ENCODE peak calls at places on chromosomes 4 and X, in seven cellular contexts. One of them, this sample, is unnamed.

GRCh38 chrX:71533850-71534515 is 1.1 kb downstream of the OGT start:
- DNase-seq in CD8-positive, alpha-beta T cell: peak
- DNase-seq in AG09309: no peak
- DNase-seq in SK-N-SH: peak
- DNase-seq in OCI-LY7: peak
- DNase-seq in lower leg skin: peak
- DNase-seq in ovary: peak
- DNase-seq in this sample: peak

GRCh38 chrX:73850124-73851013 is 287.4 kb downstream of the CHIC1 start:
- DNase-seq in SK-N-SH: peak
- DNase-seq in AG09309: no peak
- DNase-seq in ovary: peak
- DNase-seq in CD8-positive, alpha-beta T cell: no peak
- DNase-seq in lower leg skin: no peak
- DNase-seq in OCI-LY7: no peak
- DNase-seq in this sample: no peak

GRCh38 chr4:25532579-25532978 is 123.1 kb upstream of the SLC34A2 start:
- DNase-seq in CD8-positive, alpha-beta T cell: no peak
- DNase-seq in ovary: no peak
- DNase-seq in lower leg skin: no peak
- DNase-seq in SK-N-SH: no peak
- DNase-seq in AG09309: no peak
- DNase-seq in OCI-LY7: no peak
- DNase-seq in this sample: no peak

GRCh38 chrX:19769467-19769866 is 117.9 kb downstream of the SH3KBP1 start:
- DNase-seq in CD8-positive, alpha-beta T cell: no peak
- DNase-seq in SK-N-SH: no peak
- DNase-seq in AG09309: no peak
- DNase-seq in ovary: no peak
- DNase-seq in lower leg skin: no peak
- DNase-seq in OCI-LY7: no peak
- DNase-seq in this sample: no peak

GRCh38 chrX:7390446-7390845 is 242.5 kb upstream of the PUDP start:
- DNase-seq in ovary: no peak
- DNase-seq in SK-N-SH: no peak
- DNase-seq in OCI-LY7: no peak
- DNase-seq in lower leg skin: no peak
- DNase-seq in AG09309: no peak
- DNase-seq in CD8-positive, alpha-beta T cell: no peak
- DNase-seq in this sample: no peak

GRCh38 chr4:108709234-108709633 is 53.6 kb downstream of the ETNPPL start:
- DNase-seq in CD8-positive, alpha-beta T cell: no peak
- DNase-seq in lower leg skin: no peak
- DNase-seq in SK-N-SH: no peak
- DNase-seq in AG09309: no peak
- DNase-seq in ovary: no peak
- DNase-seq in OCI-LY7: no peak
- DNase-seq in this sample: no peak

GRCh38 chrX:147072747-147073146 is 258.2 kb upstream of the CXorf51A start:
- DNase-seq in lower leg skin: no peak
- DNase-seq in SK-N-SH: no peak
- DNase-seq in AG09309: no peak
- DNase-seq in CD8-positive, alpha-beta T cell: no peak
- DNase-seq in OCI-LY7: no peak
- DNase-seq in ovary: no peak
- DNase-seq in this sample: no peak

GRCh38 chr4:129342820-129343219 is 246.9 kb downstream of the C4orf33 start:
- DNase-seq in AG09309: peak
- DNase-seq in CD8-positive, alpha-beta T cell: no peak
- DNase-seq in SK-N-SH: no peak
- DNase-seq in lower leg skin: no peak
- DNase-seq in ovary: no peak
- DNase-seq in OCI-LY7: no peak
- DNase-seq in this sample: no peak

GRCh38 chrX:63013549-63013948 is 337.6 kb downstream of the SPIN4 start:
- DNase-seq in OCI-LY7: no peak
- DNase-seq in ovary: no peak
- DNase-seq in AG09309: no peak
- DNase-seq in CD8-positive, alpha-beta T cell: no peak
- DNase-seq in lower leg skin: no peak
- DNase-seq in SK-N-SH: no peak
- DNase-seq in this sample: no peak

GRCh38 chr4:182698212-182698611 is 219.0 kb downstream of the DCTD start:
- DNase-seq in OCI-LY7: no peak
- DNase-seq in lower leg skin: no peak
- DNase-seq in AG09309: no peak
- DNase-seq in SK-N-SH: no peak
- DNase-seq in ovary: no peak
- DNase-seq in CD8-positive, alpha-beta T cell: no peak
- DNase-seq in this sample: no peak

GRCh38 chr4:43471950-43472349 is 579.4 kb downstream of the GRXCR1 start:
- DNase-seq in OCI-LY7: no peak
- DNase-seq in ovary: no peak
- DNase-seq in AG09309: no peak
- DNase-seq in lower leg skin: no peak
- DNase-seq in SK-N-SH: no peak
- DNase-seq in CD8-positive, alpha-beta T cell: no peak
- DNase-seq in this sample: no peak

GRCh38 chr4:143215873-143216272 is 31.2 kb downstream of the USP38 start:
- DNase-seq in OCI-LY7: no peak
- DNase-seq in lower leg skin: no peak
- DNase-seq in AG09309: no peak
- DNase-seq in SK-N-SH: no peak
- DNase-seq in CD8-positive, alpha-beta T cell: no peak
- DNase-seq in ovary: no peak
- DNase-seq in this sample: no peak

GRCh38 chrX:20531667-20532066 is 265.0 kb upstream of the RPS6KA3 start:
- DNase-seq in AG09309: peak
- DNase-seq in ovary: no peak
- DNase-seq in OCI-LY7: no peak
- DNase-seq in CD8-positive, alpha-beta T cell: no peak
- DNase-seq in SK-N-SH: no peak
- DNase-seq in lower leg skin: no peak
- DNase-seq in this sample: no peak

GRCh38 chr4:150211821-150212445 is 133.7 kb downstream of the DCLK2 start:
- DNase-seq in SK-N-SH: no peak
- DNase-seq in ovary: no peak
- DNase-seq in OCI-LY7: no peak
- DNase-seq in AG09309: peak
- DNase-seq in lower leg skin: no peak
- DNase-seq in CD8-positive, alpha-beta T cell: no peak
- DNase-seq in this sample: no peak

GRCh38 chr4:21242163-21242562 is 541.9 kb downstream of the PACRGL start:
- DNase-seq in lower leg skin: no peak
- DNase-seq in SK-N-SH: no peak
- DNase-seq in OCI-LY7: no peak
- DNase-seq in AG09309: no peak
- DNase-seq in CD8-positive, alpha-beta T cell: no peak
- DNase-seq in ovary: no peak
- DNase-seq in this sample: no peak
- H3K4me3 ChIP-seq in lower leg skin: no peak
- H3K4me3 ChIP-seq in SK-N-SH: no peak
- H3K4me3 ChIP-seq in OCI-LY7: no peak
- H3K4me3 ChIP-seq in AG09309: no peak
- H3K4me3 ChIP-seq in CD8-positive, alpha-beta T cell: no peak
- H3K4me3 ChIP-seq in ovary: no peak
- H3K4me3 ChIP-seq in this sample: no peak

GRCh38 chr4:131302108-131302507 is 1847.0 kb upstream of the PCDH10 start:
- DNase-seq in ovary: no peak
- DNase-seq in OCI-LY7: no peak
- DNase-seq in lower leg skin: no peak
- DNase-seq in SK-N-SH: no peak
- DNase-seq in AG09309: no peak
- DNase-seq in CD8-positive, alpha-beta T cell: no peak
- DNase-seq in this sample: no peak
- TF ChIP-seq CTCF in ovary: no peak
- TF ChIP-seq CTCF in OCI-LY7: no peak
- TF ChIP-seq CTCF in lower leg skin: no peak
- TF ChIP-seq CTCF in SK-N-SH: no peak
- TF ChIP-seq CTCF in AG09309: no peak
- TF ChIP-seq CTCF in CD8-positive, alpha-beta T cell: no peak
- TF ChIP-seq CTCF in this sample: no peak

GRCh38 chr4:86893136-86893535 is 914 bp upstream of the C4orf36 start:
- DNase-seq in SK-N-SH: no peak
- DNase-seq in ovary: no peak
- DNase-seq in lower leg skin: no peak
- DNase-seq in CD8-positive, alpha-beta T cell: no peak
- DNase-seq in OCI-LY7: no peak
- DNase-seq in AG09309: no peak
- DNase-seq in this sample: no peak
- H3K4me3 ChIP-seq in SK-N-SH: no peak
- H3K4me3 ChIP-seq in ovary: no peak
- H3K4me3 ChIP-seq in lower leg skin: no peak
- H3K4me3 ChIP-seq in CD8-positive, alpha-beta T cell: no peak
- H3K4me3 ChIP-seq in OCI-LY7: no peak
- H3K4me3 ChIP-seq in AG09309: no peak
- H3K4me3 ChIP-seq in this sample: no peak

GRCh38 chr4:107265859-107266258 is 229.7 kb upstream of the DKK2 start:
- DNase-seq in ovary: no peak
- DNase-seq in CD8-positive, alpha-beta T cell: no peak
- DNase-seq in SK-N-SH: no peak
- DNase-seq in lower leg skin: no peak
- DNase-seq in OCI-LY7: no peak
- DNase-seq in AG09309: no peak
- DNase-seq in this sample: no peak
- TF ChIP-seq CTCF in ovary: no peak
- TF ChIP-seq CTCF in CD8-positive, alpha-beta T cell: no peak
- TF ChIP-seq CTCF in SK-N-SH: no peak
- TF ChIP-seq CTCF in lower leg skin: no peak
- TF ChIP-seq CTCF in OCI-LY7: no peak
- TF ChIP-seq CTCF in AG09309: no peak
- TF ChIP-seq CTCF in this sample: no peak